ENCODE peak calls at places on chromosomes 1 and 21, in five cellular contexts. One of them, this sample, is unnamed.

GRCh38 chr1:228402638-228403025 is 4.0 kb downstream of the TRIM11 start:
- DNase-seq in H1: no peak
- DNase-seq in GM12878: no peak
- DNase-seq in K562: no peak
- DNase-seq in HepG2: no peak
- DNase-seq in this sample: no peak

GRCh38 chr1:67791261-67791660 is 42.0 kb downstream of the GNG12 start:
- DNase-seq in H1: no peak
- DNase-seq in GM12878: no peak
- DNase-seq in K562: no peak
- DNase-seq in HepG2: no peak
- DNase-seq in this sample: no peak

GRCh38 chr1:186218661-186219352 is 156.2 kb downstream of the TPR start:
- DNase-seq in H1: no peak
- DNase-seq in GM12878: no peak
- DNase-seq in K562: no peak
- DNase-seq in HepG2: no peak
- DNase-seq in this sample: no peak

GRCh38 chr1:9326596-9326995 is 33.9 kb downstream of the SPSB1 start:
- DNase-seq in H1: no peak
- DNase-seq in GM12878: no peak
- DNase-seq in K562: no peak
- DNase-seq in HepG2: no peak
- DNase-seq in this sample: no peak

GRCh38 chr1:156705918-156706646 is 699 bp upstream of the CRABP2 start:
- DNase-seq in H1: peak; percentile 86
- DNase-seq in GM12878: no peak
- DNase-seq in K562: peak; percentile 96
- DNase-seq in HepG2: peak; percentile 23
- DNase-seq in this sample: no peak

GRCh38 chr1:5765997-5766913 is 226.0 kb downstream of the NPHP4 start:
- DNase-seq in H1: no peak
- DNase-seq in GM12878: no peak
- DNase-seq in K562: no peak
- DNase-seq in HepG2: no peak
- DNase-seq in this sample: no peak

GRCh38 chr1:35287807-35288640 is 19.5 kb downstream of the ZMYM4 start:
- DNase-seq in H1: no peak
- DNase-seq in GM12878: no peak
- DNase-seq in K562: no peak
- DNase-seq in HepG2: no peak
- DNase-seq in this sample: no peak

GRCh38 chr21:32955307-32955937 is 70.3 kb upstream of the OLIG2 start:
- DNase-seq in H1: no peak
- DNase-seq in GM12878: no peak
- DNase-seq in K562: no peak
- DNase-seq in HepG2: no peak
- DNase-seq in this sample: no peak

GRCh38 chr1:215797859-215798258 is 230.8 kb downstream of the KCTD3 start:
- DNase-seq in H1: no peak
- DNase-seq in GM12878: no peak
- DNase-seq in K562: no peak
- DNase-seq in HepG2: no peak
- DNase-seq in this sample: no peak

GRCh38 chr1:28860332-28861073 is 48.5 kb downstream of the OPRD1 start:
- DNase-seq in H1: no peak
- DNase-seq in GM12878: no peak
- DNase-seq in K562: no peak
- DNase-seq in HepG2: no peak
- DNase-seq in this sample: no peak

GRCh38 chr1:114122891-114123621 is 30.6 kb downstream of the SYT6 start:
- DNase-seq in H1: no peak
- DNase-seq in GM12878: no peak
- DNase-seq in K562: no peak
- DNase-seq in HepG2: no peak
- DNase-seq in this sample: no peak

GRCh38 chr1:19257178-19257914 is 5.7 kb downstream of the MRTO4 start:
- DNase-seq in H1: no peak
- DNase-seq in GM12878: no peak
- DNase-seq in K562: peak; percentile 38
- DNase-seq in HepG2: no peak
- DNase-seq in this sample: no peak

GRCh38 chr1:193183019-193183643 is 3.3 kb downstream of the B3GALT2 start:
- DNase-seq in H1: no peak
- DNase-seq in GM12878: no peak
- DNase-seq in K562: peak; percentile 43
- DNase-seq in HepG2: peak; percentile 39
- DNase-seq in this sample: peak; percentile 51

GRCh38 chr1:155890251-155890650 is 20.9 kb downstream of the RIT1 start:
- DNase-seq in H1: no peak
- DNase-seq in GM12878: no peak
- DNase-seq in K562: no peak
- DNase-seq in HepG2: no peak
- DNase-seq in this sample: no peak

GRCh38 chr1:214192825-214193643 is 87.9 kb upstream of the SMYD2 start:
- DNase-seq in H1: no peak
- DNase-seq in GM12878: no peak
- DNase-seq in K562: no peak
- DNase-seq in HepG2: no peak
- DNase-seq in this sample: no peak

GRCh38 chr1:13666317-13666716 is 33.7 kb upstream of the PRDM2 start:
- DNase-seq in H1: no peak
- DNase-seq in GM12878: no peak
- DNase-seq in K562: no peak
- DNase-seq in HepG2: no peak
- DNase-seq in this sample: no peak

GRCh38 chr1:155005076-155005971 is 2.7 kb downstream of the ZBTB7B start:
- DNase-seq in H1: no peak
- DNase-seq in GM12878: no peak
- DNase-seq in K562: no peak
- DNase-seq in HepG2: no peak
- DNase-seq in this sample: no peak

GRCh38 chr1:40315795-40316594 is 1.1 kb downstream of the COL9A2 start:
- DNase-seq in H1: no peak
- DNase-seq in GM12878: no peak
- DNase-seq in K562: no peak
- DNase-seq in HepG2: no peak
- DNase-seq in this sample: no peak

GRCh38 chr1:228037401-228038386 is 30.9 kb downstream of the WNT3A start:
- DNase-seq in H1: no peak
- DNase-seq in GM12878: no peak
- DNase-seq in K562: no peak
- DNase-seq in HepG2: no peak
- DNase-seq in this sample: no peak

GRCh38 chr1:42821690-42822089 is 4.5 kb upstream of the SVBP start:
- DNase-seq in H1: no peak
- DNase-seq in GM12878: no peak
- DNase-seq in K562: no peak
- DNase-seq in HepG2: no peak
- DNase-seq in this sample: no peak

GRCh38 chr1:240575976-240576666 is 35.8 kb downstream of the GREM2 start:
- DNase-seq in H1: no peak
- DNase-seq in GM12878: peak; percentile 13
- DNase-seq in K562: no peak
- DNase-seq in HepG2: no peak
- DNase-seq in this sample: no peak

GRCh38 chr1:43273708-43274107 is 3.9 kb downstream of the TMEM125 start:
- DNase-seq in H1: no peak
- DNase-seq in GM12878: no peak
- DNase-seq in K562: no peak
- DNase-seq in HepG2: no peak
- DNase-seq in this sample: no peak

GRCh38 chr1:1082239-1083180 is 8.4 kb upstream of the RNF223 start:
- DNase-seq in H1: no peak
- DNase-seq in GM12878: no peak
- DNase-seq in K562: no peak
- DNase-seq in HepG2: no peak
- DNase-seq in this sample: no peak

GRCh38 chr1:58785424-58786058 is 1.7 kb upstream of the JUN start:
- DNase-seq in H1: no peak
- DNase-seq in GM12878: peak; percentile 43
- DNase-seq in K562: peak; percentile 10
- DNase-seq in HepG2: peak; percentile 36
- DNase-seq in this sample: no peak

GRCh38 chr1:180898441-180899219 is 14.1 kb upstream of the KIAA1614 start:
- DNase-seq in H1: no peak
- DNase-seq in GM12878: no peak
- DNase-seq in K562: no peak
- DNase-seq in HepG2: no peak
- DNase-seq in this sample: no peak

DNA sequence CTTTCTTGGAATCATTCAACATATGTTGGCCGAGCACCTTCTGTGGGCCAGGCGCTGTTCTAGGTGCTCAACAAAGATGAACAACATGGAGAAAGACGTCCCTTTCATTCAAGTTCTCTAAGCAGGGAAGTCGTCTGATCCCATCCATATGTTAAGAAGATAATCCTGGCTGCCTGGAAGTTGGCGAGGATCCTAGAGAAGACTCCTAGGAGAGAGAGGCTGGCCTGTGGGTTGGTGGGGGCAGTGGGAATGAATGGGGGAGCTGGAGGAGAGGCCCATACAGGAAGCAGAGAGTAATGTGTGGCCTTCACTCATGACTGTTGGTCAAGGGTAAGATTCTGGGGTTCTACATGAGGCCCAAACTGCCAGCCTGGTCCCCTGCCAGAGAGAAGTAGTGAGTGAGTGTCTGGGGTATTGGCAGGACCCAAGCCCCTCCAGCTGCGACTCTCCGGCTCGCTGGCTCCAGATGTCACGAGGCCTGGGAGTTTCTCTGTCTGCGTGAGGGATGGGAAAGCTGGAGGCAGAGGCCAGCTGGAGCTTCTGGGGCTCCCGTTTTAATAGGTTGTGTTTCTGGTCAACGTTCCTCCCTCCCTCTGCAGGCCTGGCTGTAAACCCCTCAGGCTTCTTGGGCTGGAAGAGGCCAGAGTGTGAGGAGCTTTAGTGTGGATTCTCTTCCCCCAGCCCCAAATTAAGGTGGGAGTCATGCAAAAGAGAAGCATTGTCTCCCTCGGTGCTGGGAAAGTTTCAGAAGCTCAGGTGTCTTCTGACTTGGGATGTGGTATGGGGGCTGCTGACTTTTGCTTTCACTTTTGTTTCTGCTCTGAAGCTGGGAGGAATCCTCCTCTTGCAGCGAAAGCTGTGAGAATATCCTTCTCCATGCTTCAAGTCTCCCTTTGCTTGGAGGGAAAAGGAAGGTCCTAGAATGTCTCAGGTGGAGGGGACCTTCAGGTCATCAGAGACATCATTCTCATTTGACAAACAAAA is 2.5 kb downstream of the TMEM51 start:
- DNase-seq in H1: no peak
- DNase-seq in GM12878: peak; percentile 53
- DNase-seq in K562: no peak
- DNase-seq in HepG2: no peak
- DNase-seq in this sample: no peak
- TF ChIP-seq SRF in H1: no peak
- TF ChIP-seq SRF in GM12878: no peak
- TF ChIP-seq SRF in K562: no peak
- TF ChIP-seq SRF in HepG2: no peak
- TF ChIP-seq SRF in this sample: no peak

GRCh38 chr1:178653091-178653490 is 72.0 kb upstream of the RALGPS2 start:
- DNase-seq in H1: no peak
- DNase-seq in GM12878: no peak
- DNase-seq in K562: no peak
- DNase-seq in HepG2: no peak
- DNase-seq in this sample: peak; percentile 55
- TF ChIP-seq SRF in H1: no peak
- TF ChIP-seq SRF in GM12878: no peak
- TF ChIP-seq SRF in K562: no peak
- TF ChIP-seq SRF in HepG2: no peak
- TF ChIP-seq SRF in this sample: peak; percentile 12

GRCh38 chr1:33122483-33123170 is 41.7 kb downstream of the AZIN2 start:
- DNase-seq in H1: no peak
- DNase-seq in GM12878: no peak
- DNase-seq in K562: no peak
- DNase-seq in HepG2: no peak
- DNase-seq in this sample: no peak
- TF ChIP-seq SRF in H1: no peak
- TF ChIP-seq SRF in GM12878: no peak
- TF ChIP-seq SRF in K562: no peak
- TF ChIP-seq SRF in HepG2: no peak
- TF ChIP-seq SRF in this sample: no peak

GRCh38 chr1:232968965-232969364 is 18.6 kb downstream of the NTPCR start:
- DNase-seq in H1: no peak
- DNase-seq in GM12878: no peak
- DNase-seq in K562: no peak
- DNase-seq in HepG2: no peak
- DNase-seq in this sample: no peak
- TF ChIP-seq SRF in H1: no peak
- TF ChIP-seq SRF in GM12878: no peak
- TF ChIP-seq SRF in K562: no peak
- TF ChIP-seq SRF in HepG2: no peak
- TF ChIP-seq SRF in this sample: no peak

DNA sequence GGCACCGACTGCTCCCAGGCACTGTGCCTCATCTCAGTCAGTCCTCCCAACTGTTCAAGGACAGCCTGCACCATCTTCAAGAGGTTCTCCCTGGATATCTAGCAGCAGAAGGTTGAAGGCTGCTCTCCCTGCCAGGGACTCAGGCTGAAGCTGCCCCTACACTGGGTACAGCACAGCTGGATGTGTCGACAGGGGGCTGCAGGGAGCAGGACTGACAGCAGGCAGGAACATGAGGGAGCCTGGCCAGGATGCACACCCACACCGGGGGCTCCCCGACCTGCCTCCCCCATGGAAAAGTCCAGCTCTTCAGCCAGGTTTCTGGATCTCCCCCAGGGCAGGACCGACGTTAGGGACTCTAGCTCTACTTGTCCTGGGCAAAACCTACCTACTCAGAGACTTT is 20.5 kb downstream of the SETD4 start:
- DNase-seq in H1: no peak
- DNase-seq in GM12878: no peak
- DNase-seq in K562: no peak
- DNase-seq in HepG2: no peak
- DNase-seq in this sample: no peak
- TF ChIP-seq SRF in H1: no peak
- TF ChIP-seq SRF in GM12878: no peak
- TF ChIP-seq SRF in K562: no peak
- TF ChIP-seq SRF in HepG2: no peak
- TF ChIP-seq SRF in this sample: no peak

DNA sequence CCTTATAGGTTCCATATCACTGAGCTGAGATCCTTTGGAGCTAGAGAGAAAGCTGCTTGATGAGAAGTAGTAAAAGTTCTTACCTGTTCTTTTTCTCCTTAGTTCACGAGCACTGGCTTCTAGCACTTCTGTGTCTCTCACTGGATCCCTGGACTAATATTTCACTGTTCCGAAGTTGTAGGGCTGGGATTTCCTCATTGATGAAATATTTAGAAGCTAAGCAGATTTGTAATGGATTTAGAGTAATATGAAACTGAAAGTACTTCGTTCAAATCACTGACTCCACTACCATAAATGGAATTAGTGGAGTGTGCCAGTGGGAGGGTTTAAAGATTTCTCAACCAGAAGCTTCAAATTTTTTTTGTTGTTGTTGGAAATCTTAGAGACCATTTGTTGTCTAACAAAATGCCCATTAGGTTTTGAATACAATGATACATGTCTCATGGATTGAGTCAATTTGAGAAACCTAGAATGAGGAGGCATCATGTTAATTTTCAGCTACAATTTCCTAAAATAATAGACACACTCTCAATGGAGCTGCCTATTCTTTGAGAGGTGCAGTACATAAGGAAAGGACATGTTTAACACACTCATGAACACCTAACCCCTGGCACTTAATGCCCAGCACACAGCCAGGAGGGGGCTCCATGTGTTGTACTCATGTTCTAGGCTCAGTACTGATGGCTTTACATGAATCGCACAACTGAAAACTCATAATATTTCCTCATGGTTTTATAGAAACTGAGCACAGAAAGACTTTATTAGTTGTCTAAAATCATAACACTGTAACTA is at the start of gene GBP1:
- DNase-seq in H1: no peak
- DNase-seq in GM12878: no peak
- DNase-seq in K562: no peak
- DNase-seq in HepG2: peak; percentile 22
- DNase-seq in this sample: no peak
- TF ChIP-seq SRF in H1: no peak
- TF ChIP-seq SRF in GM12878: no peak
- TF ChIP-seq SRF in K562: no peak
- TF ChIP-seq SRF in HepG2: peak; percentile 84
- TF ChIP-seq SRF in this sample: no peak